ENCODE peak calls at places on chromosomes 7 and 10, in five cellular contexts. O is uterus, G is body of pancreas, I is GM13977, M is prostate gland. Y is an unnamed sample.

GRCh38 chr10:78199019-78199418 is 165.4 kb downstream of the RPS24 start:
- DNase-seq in G (no peak), O (no peak), I (no peak), M (no peak), Y (no peak)

GRCh38 chr7:76225379-76225778 is 23.7 kb downstream of the SRRM3 start:
- DNase-seq in M (no peak), O (no peak), I (peak), G (no peak), Y (no peak)

GRCh38 chr10:6202098-6202683 is 541 bp upstream of the PFKFB3 start:
- DNase-seq in O (no peak), I (no peak), G (no peak), M (no peak), Y (no peak)

GRCh38 chr10:44993922-44994751 is 6.6 kb upstream of the ZNF22 start:
- DNase-seq in I (no peak), O (no peak), G (no peak), M (no peak), Y (no peak)

GRCh38 chr7:143405158-143405557 is 3.5 kb downstream of the EPHA1 start:
- DNase-seq in G (no peak), O (no peak), M (no peak), I (no peak), Y (no peak)

GRCh38 chr7:74627699-74628411 is 29.7 kb upstream of the GTF2I start:
- DNase-seq in G (peak), I (no peak), O (no peak), M (peak), Y (peak)

GRCh38 chr7:149606826-149607225 is 109.2 kb upstream of the ZNF746 start:
- DNase-seq in M (no peak), I (no peak), O (no peak), G (no peak), Y (no peak)

GRCh38 chr10:46548781-46549090 is 7.7 kb downstream of the GPRIN2 start:
- DNase-seq in G (no peak), I (no peak), O (no peak), M (no peak), Y (no peak)

GRCh38 chr7:155698633-155699032 is 54.2 kb downstream of the RBM33 start:
- DNase-seq in G (no peak), O (no peak), I (no peak), M (no peak), Y (no peak)

GRCh38 chr7:12661581-12661980 is 25.9 kb upstream of the ARL4A start:
- DNase-seq in I (no peak), M (no peak), G (no peak), O (no peak), Y (no peak)

GRCh38 chr7:27921081-27921836 is 181.3 kb downstream of the TAX1BP1 start:
- DNase-seq in I (peak), M (peak), O (peak), G (peak), Y (no peak)

GRCh38 chr10:21315321-21316220 is 209.9 kb downstream of the SKIDA1 start:
- DNase-seq in M (peak), I (no peak), O (peak), G (peak), Y (peak)

GRCh38 chr7:101185258-101185839 is 5.3 kb upstream of the NAT16 start:
- DNase-seq in O (no peak), I (no peak), G (no peak), M (no peak), Y (no peak)

GRCh38 chr10:73413108-73413527 is 740 bp downstream of the ANXA7 start:
- DNase-seq in M (peak), I (peak), G (peak), O (no peak), Y (no peak)

GRCh38 chr10:73416571-73416970 is 2.7 kb upstream of the ANXA7 start:
- DNase-seq in M (no peak), I (no peak), G (no peak), O (no peak), Y (no peak)

GRCh38 chr10:73414230-73414981 is 548 bp upstream of the ANXA7 start:
- DNase-seq in M (no peak), O (no peak), G (no peak), I (no peak), Y (no peak)

GRCh38 chr10:73410897-73411296 is 3.0 kb downstream of the ANXA7 start:
- DNase-seq in I (no peak), O (no peak), M (no peak), G (no peak), Y (no peak)

GRCh38 chr10:73413528-73414229 is at the start of gene ANXA7:
- DNase-seq in I (peak), O (peak), M (peak), G (peak), Y (peak)
- TF ChIP-seq CTCF in I (no peak), O (peak), M (peak), G (no peak), Y (peak)

DNA sequence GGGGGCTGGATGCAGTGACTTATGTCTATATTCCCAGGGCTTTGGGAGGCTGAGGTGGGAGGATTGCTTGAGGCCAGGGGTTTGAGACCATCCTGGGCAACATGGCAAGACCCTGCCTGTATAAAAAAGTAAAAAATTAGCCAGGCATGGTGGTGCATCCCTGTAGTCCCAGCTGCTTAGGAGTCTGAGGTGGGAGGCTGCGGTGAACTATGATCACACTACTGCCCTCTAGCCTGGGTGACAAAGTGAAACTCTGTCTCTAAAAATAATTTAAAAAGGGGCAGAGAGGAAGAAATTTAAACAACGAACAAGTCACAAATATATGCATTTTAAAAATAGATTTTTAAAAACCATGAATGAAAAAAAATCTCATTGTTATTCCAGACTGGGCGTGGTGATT is 46.2 kb upstream of the FEZF1 start:
- DNase-seq in I (no peak), M (no peak), O (no peak), G (no peak), Y (no peak)
- TF ChIP-seq CTCF in I (no peak), M (no peak), O (no peak), G (no peak), Y (no peak)

DNA sequence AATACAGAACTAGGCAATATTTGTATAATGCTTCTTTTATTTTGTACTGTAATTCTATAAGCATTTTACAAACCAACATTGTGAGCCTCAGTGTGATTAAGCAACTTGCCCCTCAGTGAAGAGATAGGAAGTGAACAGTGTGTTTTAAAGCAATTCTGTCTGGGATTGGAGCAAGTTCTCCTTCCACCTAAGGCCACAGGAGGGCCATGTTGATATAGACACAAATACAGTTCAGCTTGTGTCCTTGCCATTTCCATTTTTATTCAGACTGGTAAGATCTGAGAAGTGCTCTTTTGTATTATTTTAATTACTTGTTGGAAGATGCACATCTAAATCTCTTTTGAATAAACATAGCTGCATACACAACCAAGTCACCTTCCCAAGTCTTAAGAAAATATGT is 416.3 kb upstream of the COBL start:
- DNase-seq in M (no peak), I (no peak), O (no peak), G (no peak), Y (no peak)
- TF ChIP-seq CTCF in M (peak), I (no peak), O (no peak), G (no peak), Y (no peak)

GRCh38 chr7:21125297-21125696 is 302.6 kb upstream of the SP4 start:
- DNase-seq in I (no peak), M (no peak), G (no peak), O (no peak), Y (no peak)
- TF ChIP-seq CTCF in I (no peak), M (no peak), G (no peak), O (no peak), Y (no peak)

GRCh38 chr7:26562841-26563240 is 271.2 kb downstream of the SNX10 start:
- DNase-seq in I (no peak), G (no peak), O (no peak), M (no peak), Y (no peak)
- TF ChIP-seq CTCF in I (no peak), G (no peak), O (no peak), M (no peak), Y (no peak)

GRCh38 chr10:115136616-115137015 is 43.5 kb downstream of the ATRNL1 start:
- DNase-seq in I (no peak), G (no peak), O (no peak), M (no peak), Y (no peak)

GRCh38 chr10:115141254-115141653 is 48.1 kb downstream of the ATRNL1 start:
- DNase-seq in M (no peak), I (no peak), O (no peak), G (no peak), Y (no peak)
- TF ChIP-seq CTCF in M (peak), I (peak), O (peak), G (peak), Y (no peak)